ENCODE peak calls at places on chromosomes 1 and 21, in seven cellular contexts. One of them, this sample, is unnamed.

GRCh38 chr21:42815217-42815616 is 64.1 kb downstream of the WDR4 start:
- DNase-seq in osteocyte: no peak
- DNase-seq in fibroblast of mammary gland: no peak
- DNase-seq in fibroblast of gingiva: no peak
- DNase-seq in BJ: no peak
- DNase-seq in naive thymus-derived CD8-positive, alpha-beta T cell: no peak
- DNase-seq in DND-41: no peak
- DNase-seq in this sample: no peak

GRCh38 chr1:203995228-203995627 is 77.7 kb upstream of the SOX13 start:
- DNase-seq in osteocyte: no peak
- DNase-seq in fibroblast of mammary gland: no peak
- DNase-seq in fibroblast of gingiva: no peak
- DNase-seq in BJ: no peak
- DNase-seq in naive thymus-derived CD8-positive, alpha-beta T cell: no peak
- DNase-seq in DND-41: no peak
- DNase-seq in this sample: no peak

GRCh38 chr1:85596947-85597346 is 16.4 kb downstream of the CCN1 start:
- DNase-seq in osteocyte: no peak
- DNase-seq in fibroblast of mammary gland: no peak
- DNase-seq in fibroblast of gingiva: no peak
- DNase-seq in BJ: no peak
- DNase-seq in naive thymus-derived CD8-positive, alpha-beta T cell: no peak
- DNase-seq in DND-41: no peak
- DNase-seq in this sample: no peak

GRCh38 chr1:91548382-91549040 is 47.9 kb downstream of the CDC7 start:
- DNase-seq in osteocyte: no peak
- DNase-seq in fibroblast of mammary gland: no peak
- DNase-seq in fibroblast of gingiva: no peak
- DNase-seq in BJ: no peak
- DNase-seq in naive thymus-derived CD8-positive, alpha-beta T cell: no peak
- DNase-seq in DND-41: peak
- DNase-seq in this sample: no peak

GRCh38 chr1:244836135-244836521 is 670 bp downstream of the COX20 start:
- DNase-seq in osteocyte: no peak
- DNase-seq in fibroblast of mammary gland: peak
- DNase-seq in fibroblast of gingiva: peak
- DNase-seq in BJ: no peak
- DNase-seq in naive thymus-derived CD8-positive, alpha-beta T cell: no peak
- DNase-seq in DND-41: peak
- DNase-seq in this sample: no peak

GRCh38 chr1:210358511-210359148 is 29.9 kb downstream of the HHAT start:
- DNase-seq in osteocyte: no peak
- DNase-seq in fibroblast of mammary gland: no peak
- DNase-seq in fibroblast of gingiva: no peak
- DNase-seq in BJ: no peak
- DNase-seq in naive thymus-derived CD8-positive, alpha-beta T cell: no peak
- DNase-seq in DND-41: no peak
- DNase-seq in this sample: no peak

GRCh38 chr21:36976882-36977651 is 10.6 kb upstream of the HLCS start:
- DNase-seq in osteocyte: no peak
- DNase-seq in fibroblast of mammary gland: peak
- DNase-seq in fibroblast of gingiva: peak
- DNase-seq in BJ: peak
- DNase-seq in naive thymus-derived CD8-positive, alpha-beta T cell: no peak
- DNase-seq in DND-41: no peak
- DNase-seq in this sample: no peak

GRCh38 chr1:222754386-222755139 is 17.6 kb downstream of the FAM177B start:
- DNase-seq in osteocyte: no peak
- DNase-seq in fibroblast of mammary gland: peak
- DNase-seq in fibroblast of gingiva: peak
- DNase-seq in BJ: peak
- DNase-seq in naive thymus-derived CD8-positive, alpha-beta T cell: no peak
- DNase-seq in DND-41: no peak
- DNase-seq in this sample: no peak

GRCh38 chr1:41365772-41366427 is 4.7 kb downstream of the FOXO6 start:
- DNase-seq in osteocyte: no peak
- DNase-seq in fibroblast of mammary gland: no peak
- DNase-seq in fibroblast of gingiva: no peak
- DNase-seq in BJ: no peak
- DNase-seq in naive thymus-derived CD8-positive, alpha-beta T cell: no peak
- DNase-seq in DND-41: peak
- DNase-seq in this sample: no peak

GRCh38 chr1:62131093-62131725 is 63.4 kb upstream of the L1TD1 start:
- DNase-seq in osteocyte: no peak
- DNase-seq in fibroblast of mammary gland: peak
- DNase-seq in fibroblast of gingiva: peak
- DNase-seq in BJ: no peak
- DNase-seq in naive thymus-derived CD8-positive, alpha-beta T cell: no peak
- DNase-seq in DND-41: peak
- DNase-seq in this sample: no peak

GRCh38 chr1:47805826-47806450 is 191.2 kb downstream of the TRABD2B start:
- DNase-seq in osteocyte: no peak
- DNase-seq in fibroblast of mammary gland: no peak
- DNase-seq in fibroblast of gingiva: no peak
- DNase-seq in BJ: no peak
- DNase-seq in naive thymus-derived CD8-positive, alpha-beta T cell: no peak
- DNase-seq in DND-41: no peak
- DNase-seq in this sample: no peak

GRCh38 chr1:53654216-53655210 is 84.5 kb downstream of the GLIS1 start:
- DNase-seq in osteocyte: no peak
- DNase-seq in fibroblast of mammary gland: peak
- DNase-seq in fibroblast of gingiva: peak
- DNase-seq in BJ: no peak
- DNase-seq in naive thymus-derived CD8-positive, alpha-beta T cell: no peak
- DNase-seq in DND-41: no peak
- DNase-seq in this sample: no peak